ENCODE peak calls at places on chromosomes 6 and 20, in seven cellular contexts. E is IMR-90, F is GM12878, I is endothelial cell of umbilical vein, U is neural progenitor cell, T is HCT116, Y is astrocyte. P is an unnamed sample.

GRCh38 chr20:6044102-6044501 is 9.8 kb downstream of the LRRN4 start:
- DNase-seq in E (no peak), F (no peak), Y (no peak), U (no peak), T (no peak), I (no peak), P (no peak)

GRCh38 chr6:129536271-129536670 is 173.7 kb downstream of the ARHGAP18 start:
- DNase-seq in I (no peak), Y (no peak), E (no peak), F (no peak), U (no peak), T (no peak), P (no peak)

GRCh38 chr20:19659468-19659867 is 98.6 kb upstream of the RIN2 start:
- DNase-seq in Y (no peak), F (no peak), U (no peak), E (no peak), I (no peak), T (no peak), P (no peak)

GRCh38 chr6:40585661-40586269 is 1.4 kb downstream of the LRFN2 start:
- DNase-seq in T (no peak), U (peak; percentile 76), Y (no peak), F (no peak), I (no peak), E (no peak), P (no peak)

GRCh38 chr6:13140972-13141371 is 187.4 kb downstream of the TBC1D7 start:
- DNase-seq in F (no peak), I (no peak), E (no peak), Y (no peak), U (no peak), T (no peak), P (no peak)

GRCh38 chr6:154302111-154302752 is 54.4 kb downstream of the IPCEF1 start:
- DNase-seq in I (no peak), T (no peak), Y (peak; percentile 93), E (peak; percentile 95), F (peak; percentile 90), U (no peak), P (no peak)

GRCh38 chr6:55869731-55870130 is 5.7 kb downstream of the BMP5 start:
- DNase-seq in U (no peak), F (no peak), I (no peak), T (no peak), Y (no peak), E (no peak), P (no peak)

GRCh38 chr20:43590036-43590391 is 723 bp upstream of the IFT52 start:
- DNase-seq in Y (no peak), F (no peak), T (no peak), I (no peak), U (peak; percentile 67), E (no peak), P (no peak)

GRCh38 chr6:169827372-169827771 is 76.0 kb downstream of the ERMARD start:
- DNase-seq in I (no peak), E (no peak), U (peak; percentile 28), T (no peak), Y (no peak), F (no peak), P (no peak)

GRCh38 chr6:13409991-13410390 is 77.4 kb downstream of the GFOD1 start:
- DNase-seq in T (no peak), E (peak; percentile 47), Y (peak; percentile 63), F (no peak), I (no peak), U (no peak), P (no peak)

GRCh38 chr6:4487538-4487937 is 288.7 kb upstream of the CDYL start:
- DNase-seq in U (no peak), F (no peak), Y (no peak), I (no peak), E (no peak), T (peak; percentile 82), P (no peak)

GRCh38 chr6:106213660-106214276 is 111.8 kb downstream of the ATG5 start:
- DNase-seq in E (no peak), U (no peak), T (no peak), Y (peak; percentile 11), I (no peak), F (no peak), P (no peak)

GRCh38 chr20:32820000-32820697 is 395 bp downstream of the MAPRE1 start:
- DNase-seq in F (no peak), U (peak; percentile 95), T (peak; percentile 15), I (peak; percentile 64), Y (peak; percentile 25), E (peak; percentile 40), P (peak; percentile 93)

GRCh38 chr6:167337675-167338449 is 13.0 kb downstream of the TTLL2 start:
- DNase-seq in F (no peak), T (no peak), U (no peak), I (no peak), Y (no peak), E (no peak), P (peak; percentile 35)
- H2AFZ ChIP-seq in F (no peak overlapping the region), T (no peak overlapping the region), U (no peak overlapping the region), I (no peak overlapping the region), Y (no peak overlapping the region), E (no peak overlapping the region), P (no peak overlapping the region)

GRCh38 chr6:109039795-109040194 is 54.9 kb downstream of the SESN1 start:
- DNase-seq in Y (no peak), U (no peak), T (no peak), I (no peak), E (no peak), F (no peak), P (no peak)
- H2AFZ ChIP-seq in Y (no peak overlapping the region), U (no peak overlapping the region), T (no peak overlapping the region), I (no peak overlapping the region), E (no peak overlapping the region), F (no peak overlapping the region), P (no peak overlapping the region)

GRCh38 chr6:143536461-143536865 is 24.9 kb upstream of the FUCA2 start:
- DNase-seq in F (no peak), Y (peak; percentile 24), I (peak; percentile 34), U (no peak), E (peak; percentile 33), T (no peak), P (peak; percentile 90)
- H2AFZ ChIP-seq in F (peak overlapping the region; percentile 57), Y (peak overlapping the region; percentile 65), I (peak overlapping the region; percentile 57), U (peak overlapping the region; percentile 89), E (peak overlapping the region; percentile 89), T (no peak overlapping the region), P (peak overlapping the region; percentile 88)

GRCh38 chr6:157879873-157880254 is 56.8 kb downstream of the SNX9 start:
- DNase-seq in U (peak; percentile 26), Y (no peak), F (no peak), E (no peak), T (no peak), I (no peak), P (no peak)

GRCh38 chr6:157879034-157879872 is 56.2 kb downstream of the SNX9 start:
- DNase-seq in T (no peak), U (peak; percentile 62), Y (no peak), E (no peak), F (peak; percentile 50), I (no peak), P (no peak)

GRCh38 chr6:157878039-157878438 is 55.0 kb downstream of the SNX9 start:
- DNase-seq in I (no peak), U (no peak), F (no peak), E (no peak), T (no peak), Y (no peak), P (no peak)

GRCh38 chr6:157877149-157877548 is 54.1 kb downstream of the SNX9 start:
- DNase-seq in E (no peak), U (no peak), Y (no peak), I (no peak), F (no peak), T (no peak), P (no peak)

GRCh38 chr6:157877573-157878011 is 54.5 kb downstream of the SNX9 start:
- DNase-seq in Y (no peak), F (peak; percentile 13), T (no peak), U (no peak), E (no peak), I (no peak), P (peak; percentile 32)
- H2AFZ ChIP-seq in Y (no peak overlapping the region), F (no peak overlapping the region), T (no peak overlapping the region), U (no peak overlapping the region), E (no peak overlapping the region), I (no peak overlapping the region), P (no peak overlapping the region)

GRCh38 chr6:63352587-63353281 is 33.0 kb upstream of the LGSN start:
- DNase-seq in T (peak; percentile 36), I (peak; percentile 27), F (peak; percentile 88), U (peak; percentile 57), E (peak; percentile 49), Y (peak; percentile 4), P (no peak)

GRCh38 chr6:63351995-63352586 is 32.3 kb upstream of the LGSN start:
- DNase-seq in E (peak; percentile 73), U (no peak), T (peak; percentile 33), I (peak; percentile 54), F (peak; percentile 34), Y (peak; percentile 49), P (peak; percentile 25)

GRCh38 chr6:63353282-63353630 is 33.5 kb upstream of the LGSN start:
- DNase-seq in T (no peak), E (no peak), I (no peak), F (no peak), U (no peak), Y (no peak), P (no peak)

GRCh38 chr6:63355632-63356031 is 35.8 kb upstream of the LGSN start:
- DNase-seq in Y (no peak), T (no peak), E (no peak), I (no peak), U (no peak), F (no peak), P (no peak)
- H2AFZ ChIP-seq in Y (no peak overlapping the region), T (no peak overlapping the region), E (no peak overlapping the region), I (no peak overlapping the region), U (no peak overlapping the region), F (peak overlapping the region; percentile 29), P (no peak overlapping the region)

GRCh38 chr6:137631323-137631722 is 137.1 kb upstream of the OLIG3 start:
- DNase-seq in U (peak; percentile 35), F (no peak), E (no peak), T (no peak), Y (peak; percentile 7), I (no peak), P (no peak)

GRCh38 chr6:137625808-137626207 is 131.6 kb upstream of the OLIG3 start:
- DNase-seq in F (no peak), E (no peak), I (no peak), Y (no peak), U (no peak), T (no peak), P (no peak)

GRCh38 chr6:137625100-137625661 is 131.0 kb upstream of the OLIG3 start:
- DNase-seq in F (no peak), U (no peak), T (no peak), E (no peak), Y (no peak), I (no peak), P (no peak)

DNA sequence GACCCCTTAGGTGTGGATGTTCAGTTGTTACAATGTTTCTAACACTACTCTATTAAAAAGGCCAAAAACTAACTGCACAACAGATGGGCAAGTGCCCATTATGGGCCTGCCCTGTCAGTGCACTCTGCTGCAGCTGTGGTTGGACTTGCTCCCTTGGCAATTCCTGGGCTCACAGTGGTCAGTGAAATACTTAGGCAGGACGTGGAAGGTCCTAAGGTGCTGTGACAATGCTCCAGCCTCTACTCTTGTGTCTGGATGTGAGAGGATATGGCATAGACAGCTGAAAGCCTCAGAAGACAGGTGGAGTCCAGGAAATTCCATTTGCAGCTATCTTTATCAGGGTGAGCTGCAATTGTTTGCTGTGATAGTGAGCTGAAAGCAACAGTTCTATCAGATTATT is 136.5 kb upstream of the OLIG3 start:
- DNase-seq in T (no peak), E (no peak), Y (no peak), U (no peak), I (no peak), F (no peak), P (no peak)
- H2AFZ ChIP-seq in T (no peak overlapping the region), E (no peak overlapping the region), Y (no peak overlapping the region), U (no peak overlapping the region), I (no peak overlapping the region), F (peak overlapping the region; percentile 31), P (no peak overlapping the region)